ENCODE peak calls at places on chromosomes 7 and 10, in four cellular contexts. One of them, this sample, is unnamed.

GRCh38 chr10:97686301-97686961 is 610 bp downstream of the AVPI1 start:
- DNase-seq in HepG2: no peak
- DNase-seq in GM12878: no peak
- DNase-seq in K562: no peak
- DNase-seq in this sample: no peak

GRCh38 chr7:33108591-33108930 is 643 bp downstream of the RP9 start:
- DNase-seq in HepG2: no peak
- DNase-seq in GM12878: no peak
- DNase-seq in K562: peak; percentile 27
- DNase-seq in this sample: peak; percentile 42

GRCh38 chr7:24229481-24230226 is 54.3 kb upstream of the NPY start:
- DNase-seq in HepG2: no peak
- DNase-seq in GM12878: no peak
- DNase-seq in K562: no peak
- DNase-seq in this sample: peak; percentile 36

GRCh38 chr7:141158562-141158961 is 84.7 kb downstream of the TMEM178B start:
- DNase-seq in HepG2: no peak
- DNase-seq in GM12878: peak; percentile 34
- DNase-seq in K562: no peak
- DNase-seq in this sample: no peak

GRCh38 chr7:33643497-33643896 is 261.8 kb upstream of the BMPER start:
- DNase-seq in HepG2: no peak
- DNase-seq in GM12878: no peak
- DNase-seq in K562: no peak
- DNase-seq in this sample: no peak

GRCh38 chr7:47580811-47581331 is 1.0 kb downstream of the TNS3 start:
- DNase-seq in HepG2: peak; percentile 12
- DNase-seq in GM12878: no peak
- DNase-seq in K562: no peak
- DNase-seq in this sample: no peak

GRCh38 chr7:92133737-92134270 is 473 bp downstream of the CYP51A1 start:
- DNase-seq in HepG2: peak; percentile 52
- DNase-seq in GM12878: no peak
- DNase-seq in K562: peak; percentile 84
- DNase-seq in this sample: peak; percentile 92

GRCh38 chr7:21352540-21353387 is 75.1 kb upstream of the SP4 start:
- DNase-seq in HepG2: no peak
- DNase-seq in GM12878: peak; percentile 93
- DNase-seq in K562: no peak
- DNase-seq in this sample: no peak

GRCh38 chr10:22320591-22321155 is at the start of gene BMI1:
- DNase-seq in HepG2: peak; percentile 63
- DNase-seq in GM12878: no peak
- DNase-seq in K562: peak; percentile 81
- DNase-seq in this sample: peak; percentile 95
- H2AFZ ChIP-seq in HepG2: no peak within 1 kb of the TSS
- H2AFZ ChIP-seq in GM12878: peak within 1 kb of the TSS; percentile 55
- H2AFZ ChIP-seq in K562: peak within 1 kb of the TSS; percentile 68
- H2AFZ ChIP-seq in this sample: peak within 1 kb of the TSS; percentile 82

DNA sequence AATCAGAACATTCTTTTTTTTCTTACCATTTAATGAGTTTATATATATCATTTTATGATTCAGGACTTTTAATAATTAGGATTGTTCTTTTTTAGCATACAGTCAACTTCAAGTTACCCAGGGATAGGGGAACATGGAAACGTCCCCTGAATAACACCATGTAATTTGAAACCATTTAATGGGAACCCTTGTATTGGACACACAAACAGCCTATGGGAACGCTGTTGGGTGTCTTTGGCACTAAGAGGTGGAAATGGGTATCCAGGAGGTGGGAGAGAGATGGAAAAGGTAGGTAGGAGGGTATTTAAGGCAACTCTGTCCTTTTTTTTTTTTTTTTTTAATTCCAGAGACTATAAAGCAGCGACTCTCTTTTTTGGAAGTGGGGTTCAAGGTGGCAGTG is 2.6 kb downstream of the LUC7L2 start:
- DNase-seq in HepG2: no peak
- DNase-seq in GM12878: no peak
- DNase-seq in K562: no peak
- DNase-seq in this sample: no peak
- H4K20me1 ChIP-seq in HepG2: peaks cover 17% of the 10 kb centered on the region
- H4K20me1 ChIP-seq in GM12878: peaks cover 9% of the 10 kb centered on the region
- H4K20me1 ChIP-seq in K562: peaks cover 23% of the 10 kb centered on the region
- H4K20me1 ChIP-seq in this sample: peaks cover 60% of the 10 kb centered on the region

DNA sequence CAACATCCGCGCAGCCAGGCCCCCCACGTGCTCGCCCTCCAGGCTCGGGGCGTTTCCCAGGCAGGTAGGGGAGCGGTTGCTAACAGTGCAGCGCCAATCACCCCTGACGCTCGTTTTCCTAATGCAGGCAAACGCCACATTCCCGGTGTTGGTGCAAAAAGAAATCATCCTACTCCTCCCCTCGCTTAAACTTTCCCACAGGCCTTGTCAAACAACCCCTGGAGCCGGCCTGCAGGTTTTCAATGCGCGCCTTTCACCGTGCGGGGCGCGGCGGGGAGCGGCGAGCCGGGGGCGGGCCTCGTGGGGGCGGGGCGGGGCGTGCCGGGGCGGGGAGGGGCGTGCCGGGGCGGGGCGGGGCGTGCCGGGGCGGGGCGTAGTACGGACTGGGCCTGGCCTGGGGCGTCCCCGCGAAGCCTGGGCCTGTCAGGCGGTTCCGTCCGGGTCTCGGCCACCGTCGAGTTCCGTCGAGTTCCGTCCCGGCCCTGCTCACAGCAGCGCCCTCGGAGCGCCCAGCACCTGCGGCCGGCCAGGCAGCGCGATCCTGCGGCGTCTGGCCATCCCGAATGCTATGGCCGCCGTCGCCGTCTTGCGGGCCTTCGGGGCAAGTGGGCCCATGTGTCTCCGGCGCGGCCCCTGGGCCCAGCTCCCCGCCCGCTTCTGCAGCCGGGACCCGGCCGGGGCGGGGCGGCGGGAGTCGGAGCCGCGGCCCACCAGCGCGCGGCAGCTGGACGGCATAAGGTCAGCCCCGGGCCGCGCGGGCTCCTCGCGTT is at the start of gene ECHDC3:
- DNase-seq in HepG2: no peak
- DNase-seq in GM12878: no peak
- DNase-seq in K562: peak; percentile 96
- DNase-seq in this sample: peak; percentile 95
- TF ChIP-seq NFIC in HepG2: no peak
- TF ChIP-seq NFIC in GM12878: no peak
- TF ChIP-seq NFIC in K562: peak; percentile 65
- TF ChIP-seq NFIC in this sample: no peak

GRCh38 chr10:125646311-125646710 is 36.7 kb downstream of the TEX36 start:
- DNase-seq in HepG2: no peak
- DNase-seq in GM12878: no peak
- DNase-seq in K562: no peak
- DNase-seq in this sample: no peak
- H2AFZ ChIP-seq in HepG2: no peak overlapping the region
- H2AFZ ChIP-seq in GM12878: no peak overlapping the region
- H2AFZ ChIP-seq in K562: no peak overlapping the region
- H2AFZ ChIP-seq in this sample: no peak overlapping the region

GRCh38 chr7:968205-968754 is 7.1 kb downstream of the COX19 start:
- DNase-seq in HepG2: no peak
- DNase-seq in GM12878: no peak
- DNase-seq in K562: no peak
- DNase-seq in this sample: no peak
- H4K20me1 ChIP-seq in HepG2: peaks cover 18% of the 10 kb centered on the region
- H4K20me1 ChIP-seq in GM12878: peaks cover 3% of the 10 kb centered on the region
- H4K20me1 ChIP-seq in K562: peaks cover 4% of the 10 kb centered on the region
- H4K20me1 ChIP-seq in this sample: peaks cover 61% of the 10 kb centered on the region

GRCh38 chr7:30923009-30923773 is 11.5 kb downstream of the AQP1 start:
- DNase-seq in HepG2: no peak
- DNase-seq in GM12878: no peak
- DNase-seq in K562: no peak
- DNase-seq in this sample: peak; percentile 17

GRCh38 chr7:30925117-30925516 is 13.5 kb downstream of the AQP1 start:
- DNase-seq in HepG2: no peak
- DNase-seq in GM12878: no peak
- DNase-seq in K562: no peak
- DNase-seq in this sample: peak; percentile 32

GRCh38 chr7:30923774-30924413 is 12.2 kb downstream of the AQP1 start:
- DNase-seq in HepG2: no peak
- DNase-seq in GM12878: no peak
- DNase-seq in K562: no peak
- DNase-seq in this sample: peak; percentile 17

GRCh38 chr7:30925913-30926312 is 14.3 kb downstream of the AQP1 start:
- DNase-seq in HepG2: no peak
- DNase-seq in GM12878: no peak
- DNase-seq in K562: no peak
- DNase-seq in this sample: peak; percentile 88

GRCh38 chr7:30924624-30925023 is 13.0 kb downstream of the AQP1 start:
- DNase-seq in HepG2: no peak
- DNase-seq in GM12878: no peak
- DNase-seq in K562: no peak
- DNase-seq in this sample: no peak
- TF ChIP-seq NFIC in HepG2: no peak
- TF ChIP-seq NFIC in GM12878: no peak
- TF ChIP-seq NFIC in K562: no peak
- TF ChIP-seq NFIC in this sample: no peak

GRCh38 chr10:110426294-110427153 is 71.2 kb upstream of the DUSP5 start:
- DNase-seq in HepG2: no peak
- DNase-seq in GM12878: no peak
- DNase-seq in K562: no peak
- DNase-seq in this sample: no peak

GRCh38 chr10:110422548-110422947 is 75.2 kb upstream of the DUSP5 start:
- DNase-seq in HepG2: no peak
- DNase-seq in GM12878: no peak
- DNase-seq in K562: no peak
- DNase-seq in this sample: no peak

GRCh38 chr10:110429301-110429700 is 68.4 kb upstream of the DUSP5 start:
- DNase-seq in HepG2: no peak
- DNase-seq in GM12878: no peak
- DNase-seq in K562: no peak
- DNase-seq in this sample: no peak

GRCh38 chr10:110423650-110424049 is 74.1 kb upstream of the DUSP5 start:
- DNase-seq in HepG2: no peak
- DNase-seq in GM12878: no peak
- DNase-seq in K562: no peak
- DNase-seq in this sample: no peak

GRCh38 chr10:110425684-110426293 is 71.9 kb upstream of the DUSP5 start:
- DNase-seq in HepG2: peak; percentile 20
- DNase-seq in GM12878: peak; percentile 89
- DNase-seq in K562: no peak
- DNase-seq in this sample: no peak
- H2AFZ ChIP-seq in HepG2: no peak overlapping the region
- H2AFZ ChIP-seq in GM12878: no peak overlapping the region
- H2AFZ ChIP-seq in K562: peak overlapping the region; percentile 63
- H2AFZ ChIP-seq in this sample: peak overlapping the region; percentile 32

DNA sequence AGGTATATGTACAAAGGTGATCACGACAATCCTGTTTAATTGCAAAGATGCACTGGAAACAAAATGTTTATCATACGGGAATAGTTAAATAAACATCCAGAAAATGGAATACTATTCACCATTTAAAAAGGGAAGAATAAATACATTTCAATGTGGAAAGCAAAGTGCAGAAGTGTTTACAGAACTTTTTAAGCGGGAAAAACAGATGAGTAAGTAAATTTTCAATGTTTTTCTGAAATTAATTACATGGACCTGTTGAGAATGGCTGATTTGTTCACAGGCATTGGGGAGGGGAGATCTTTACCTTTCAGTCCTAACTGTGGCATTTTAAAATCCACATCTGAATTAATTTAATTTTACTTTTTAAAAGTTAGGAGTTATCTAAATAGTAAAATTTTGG is 7.1 kb downstream of the MTPN start:
- DNase-seq in HepG2: no peak
- DNase-seq in GM12878: no peak
- DNase-seq in K562: no peak
- DNase-seq in this sample: no peak
- H4K20me1 ChIP-seq in HepG2: peaks cover 3% of the 10 kb centered on the region
- H4K20me1 ChIP-seq in GM12878: peaks cover 3% of the 10 kb centered on the region
- H4K20me1 ChIP-seq in K562: no peaks in the 10 kb centered on the region
- H4K20me1 ChIP-seq in this sample: peaks cover 88% of the 10 kb centered on the region

GRCh38 chr10:124524991-124525653 is 63.5 kb downstream of the LHPP start:
- DNase-seq in HepG2: no peak
- DNase-seq in GM12878: no peak
- DNase-seq in K562: no peak
- DNase-seq in this sample: peak; percentile 71

GRCh38 chr10:124523301-124523871 is 61.8 kb downstream of the LHPP start:
- DNase-seq in HepG2: no peak
- DNase-seq in GM12878: no peak
- DNase-seq in K562: no peak
- DNase-seq in this sample: no peak

GRCh38 chr10:124522903-124523260 is 61.3 kb downstream of the LHPP start:
- DNase-seq in HepG2: peak; percentile 46
- DNase-seq in GM12878: no peak
- DNase-seq in K562: no peak
- DNase-seq in this sample: no peak

GRCh38 chr10:124522131-124522902 is 60.7 kb downstream of the LHPP start:
- DNase-seq in HepG2: no peak
- DNase-seq in GM12878: no peak
- DNase-seq in K562: no peak
- DNase-seq in this sample: no peak

DNA sequence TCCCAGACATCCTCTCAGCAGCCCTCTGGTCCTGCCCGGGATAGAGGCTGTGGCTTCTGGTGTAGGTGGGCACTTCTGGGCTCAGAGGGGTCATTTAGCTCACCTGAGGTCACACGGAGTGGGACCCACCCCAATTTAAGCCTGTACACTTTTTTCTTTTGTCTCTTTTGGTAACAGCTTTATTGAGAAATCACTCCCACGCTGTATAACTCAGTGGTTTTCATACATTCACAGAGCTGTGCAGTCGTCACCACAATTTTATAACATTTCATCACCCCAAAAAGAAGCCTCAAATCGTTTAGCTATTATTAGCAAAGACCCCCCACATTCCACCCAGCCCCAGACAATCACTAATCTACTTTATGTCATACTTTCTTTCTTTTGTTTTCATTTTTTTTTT is 62.3 kb downstream of the LHPP start:
- DNase-seq in HepG2: no peak
- DNase-seq in GM12878: no peak
- DNase-seq in K562: no peak
- DNase-seq in this sample: no peak
- TF ChIP-seq NFIC in HepG2: no peak
- TF ChIP-seq NFIC in GM12878: no peak
- TF ChIP-seq NFIC in K562: no peak
- TF ChIP-seq NFIC in this sample: no peak

This sample was measured in SK-N-SH.